ENCODE peak calls at places on chromosomes 16 and 17, in ten cellular contexts. M is HFFc6; A is BJ; T is NCI-H1417; R is NCI-H2171 treated with DMSO at 0.1 percent for 48 hours; B is cardiac muscle cell; N is activated CD4-positive, alpha-beta T cell treated with anti-CD3 and anti-CD28 coated beads, Interleukin-2, amount 50 U/mL, for 1 hour; X is GM18507; G is astrocyte of the spinal cord; Z is EL. F is an unnamed sample.

GRCh38 chr16:54121084-54121483 is 165.5 kb downstream of the IRX3 start:
- DNase-seq in A (no peak), G (no peak), M (no peak), B (no peak), Z (no peak), T (no peak), X (no peak), N (no peak), R (no peak), F (no peak)

GRCh38 chr17:79803997-79804855 is 7.3 kb upstream of the CBX8 start:
- DNase-seq in A (no peak), T (no peak), G (no peak), Z (peak; percentile 25), R (no peak), X (peak; percentile 47), M (no peak), N (no peak), B (no peak), F (no peak)

GRCh38 chr16:85396879-85397871 is 215.9 kb upstream of the GSE1 start:
- DNase-seq in X (no peak), A (no peak), B (no peak), R (peak; percentile 97), T (peak; percentile 65), G (no peak), M (no peak), N (no peak), Z (no peak), F (no peak)

GRCh38 chr17:64653985-64654355 is 8.1 kb downstream of the SMURF2 start:
- DNase-seq in T (no peak), M (no peak), G (no peak), B (peak; percentile 15), N (no peak), A (no peak), X (no peak), R (no peak), Z (no peak), F (no peak)

GRCh38 chr16:10578474-10579316 is 1.7 kb downstream of the EMP2 start:
- DNase-seq in R (no peak), B (no peak), A (no peak), M (no peak), T (no peak), G (no peak), X (no peak), N (no peak), Z (no peak), F (no peak)

GRCh38 chr17:6463616-6464445 is 19.6 kb downstream of the PIMREG start:
- DNase-seq in G (no peak), N (no peak), T (no peak), X (no peak), A (no peak), Z (no peak), M (no peak), B (no peak), R (no peak), F (no peak)

GRCh38 chr17:9817086-9817485 is 4.8 kb downstream of the GSG1L2 start:
- DNase-seq in B (peak; percentile 69), R (peak; percentile 83), N (no peak), Z (peak; percentile 17), T (no peak), A (no peak), X (no peak), G (peak; percentile 25), M (peak; percentile 43), F (no peak)

GRCh38 chr16:23823475-23824407 is 12.0 kb upstream of the PRKCB start:
- DNase-seq in B (no peak), R (no peak), Z (no peak), X (no peak), T (no peak), M (no peak), N (no peak), A (no peak), G (no peak), F (no peak)

F was measured in cardiac fibroblast.